ENCODE peak calls at places on chromosomes 16 and 17, in six cellular contexts. One of them, this sample, is unnamed.
A peak's percentile ranks its signal among the peaks of the same experiment; 100 is the strongest.

GRCh38 chr17:3318336-3318735 is 20.2 kb upstream of the OR3A1 start:
- DNase-seq in WERI-Rb-1: no peak
- DNase-seq in fibroblast of pulmonary artery: no peak
- DNase-seq in AG04450: no peak
- DNase-seq in astrocyte of the spinal cord: no peak
- DNase-seq in cardiac fibroblast: no peak
- DNase-seq in this sample: no peak

GRCh38 chr17:50047083-50047482 is 8.8 kb upstream of the ITGA3 start:
- DNase-seq in WERI-Rb-1: no peak
- DNase-seq in fibroblast of pulmonary artery: no peak
- DNase-seq in AG04450: no peak
- DNase-seq in astrocyte of the spinal cord: no peak
- DNase-seq in cardiac fibroblast: no peak
- DNase-seq in this sample: no peak

GRCh38 chr16:89905511-89906140 is 13.0 kb upstream of the MC1R start:
- DNase-seq in WERI-Rb-1: no peak
- DNase-seq in fibroblast of pulmonary artery: no peak
- DNase-seq in AG04450: no peak
- DNase-seq in astrocyte of the spinal cord: no peak
- DNase-seq in cardiac fibroblast: no peak
- DNase-seq in this sample: no peak

GRCh38 chr16:56201030-56201429 is 9.7 kb downstream of the GNAO1 start:
- DNase-seq in WERI-Rb-1: no peak
- DNase-seq in fibroblast of pulmonary artery: no peak
- DNase-seq in AG04450: no peak
- DNase-seq in astrocyte of the spinal cord: no peak
- DNase-seq in cardiac fibroblast: no peak
- DNase-seq in this sample: no peak

GRCh38 chr17:58364270-58364942 is 12.4 kb upstream of the SUPT4H1 start:
- DNase-seq in WERI-Rb-1: no peak
- DNase-seq in fibroblast of pulmonary artery: no peak
- DNase-seq in AG04450: no peak
- DNase-seq in astrocyte of the spinal cord: no peak
- DNase-seq in cardiac fibroblast: peak; percentile 24
- DNase-seq in this sample: peak; percentile 44

GRCh38 chr16:68351991-68352431 is 41.2 kb downstream of the PRMT7 start:
- DNase-seq in WERI-Rb-1: no peak
- DNase-seq in fibroblast of pulmonary artery: no peak
- DNase-seq in AG04450: no peak
- DNase-seq in astrocyte of the spinal cord: no peak
- DNase-seq in cardiac fibroblast: no peak
- DNase-seq in this sample: no peak

GRCh38 chr16:18983565-18984424 is at the start of gene TMC7:
- DNase-seq in WERI-Rb-1: peak; percentile 96
- DNase-seq in fibroblast of pulmonary artery: peak; percentile 83
- DNase-seq in AG04450: peak; percentile 50
- DNase-seq in astrocyte of the spinal cord: peak; percentile 89
- DNase-seq in cardiac fibroblast: peak; percentile 83
- DNase-seq in this sample: peak; percentile 94

GRCh38 chr17:64598672-64599071 is 63.4 kb downstream of the SMURF2 start:
- DNase-seq in WERI-Rb-1: no peak
- DNase-seq in fibroblast of pulmonary artery: no peak
- DNase-seq in AG04450: no peak
- DNase-seq in astrocyte of the spinal cord: no peak
- DNase-seq in cardiac fibroblast: no peak
- DNase-seq in this sample: no peak

GRCh38 chr16:67773099-67773498 is 33.3 kb downstream of the RANBP10 start:
- DNase-seq in WERI-Rb-1: no peak
- DNase-seq in fibroblast of pulmonary artery: peak; percentile 58
- DNase-seq in AG04450: no peak
- DNase-seq in astrocyte of the spinal cord: no peak
- DNase-seq in cardiac fibroblast: peak; percentile 67
- DNase-seq in this sample: no peak

GRCh38 chr16:56950881-56951771 is 10.6 kb upstream of the CETP start:
- DNase-seq in WERI-Rb-1: peak; percentile 78
- DNase-seq in fibroblast of pulmonary artery: peak; percentile 66
- DNase-seq in AG04450: no peak
- DNase-seq in astrocyte of the spinal cord: peak; percentile 42
- DNase-seq in cardiac fibroblast: peak; percentile 63
- DNase-seq in this sample: peak; percentile 86

GRCh38 chr17:77330602-77331081 is 189.9 kb downstream of the SEC14L1 start:
- DNase-seq in WERI-Rb-1: peak; percentile 10
- DNase-seq in fibroblast of pulmonary artery: no peak
- DNase-seq in AG04450: no peak
- DNase-seq in astrocyte of the spinal cord: no peak
- DNase-seq in cardiac fibroblast: no peak
- DNase-seq in this sample: peak; percentile 61

GRCh38 chr17:68704897-68705296 is 103.7 kb upstream of the FAM20A start:
- DNase-seq in WERI-Rb-1: no peak
- DNase-seq in fibroblast of pulmonary artery: no peak
- DNase-seq in AG04450: no peak
- DNase-seq in astrocyte of the spinal cord: peak; percentile 40
- DNase-seq in cardiac fibroblast: peak; percentile 72
- DNase-seq in this sample: no peak

GRCh38 chr17:16120937-16121336 is 94.4 kb downstream of the NCOR1 start:
- DNase-seq in WERI-Rb-1: no peak
- DNase-seq in fibroblast of pulmonary artery: no peak
- DNase-seq in AG04450: no peak
- DNase-seq in astrocyte of the spinal cord: no peak
- DNase-seq in cardiac fibroblast: no peak
- DNase-seq in this sample: no peak

GRCh38 chr16:4692460-4693295 is 684 bp upstream of the NUDT16L1 start:
- DNase-seq in WERI-Rb-1: no peak
- DNase-seq in fibroblast of pulmonary artery: no peak
- DNase-seq in AG04450: no peak
- DNase-seq in astrocyte of the spinal cord: no peak
- DNase-seq in cardiac fibroblast: no peak
- DNase-seq in this sample: peak; percentile 72

GRCh38 chr17:63832455-63832854 is 5.0 kb upstream of the FTSJ3 start:
- DNase-seq in WERI-Rb-1: no peak
- DNase-seq in fibroblast of pulmonary artery: no peak
- DNase-seq in AG04450: no peak
- DNase-seq in astrocyte of the spinal cord: no peak
- DNase-seq in cardiac fibroblast: no peak
- DNase-seq in this sample: peak; percentile 28

GRCh38 chr17:60473788-60474187 is 51.5 kb downstream of the CHCT1 start:
- DNase-seq in WERI-Rb-1: no peak
- DNase-seq in fibroblast of pulmonary artery: no peak
- DNase-seq in AG04450: no peak
- DNase-seq in astrocyte of the spinal cord: peak; percentile 8
- DNase-seq in cardiac fibroblast: no peak
- DNase-seq in this sample: no peak

GRCh38 chr17:39016193-39017153 is 49.3 kb upstream of the FBXO47 start:
- DNase-seq in WERI-Rb-1: no peak
- DNase-seq in fibroblast of pulmonary artery: peak; percentile 66
- DNase-seq in AG04450: no peak
- DNase-seq in astrocyte of the spinal cord: no peak
- DNase-seq in cardiac fibroblast: peak; percentile 44
- DNase-seq in this sample: no peak

GRCh38 chr16:2752850-2753522 is 548 bp downstream of the SRRM2 start:
- DNase-seq in WERI-Rb-1: peak; percentile 86
- DNase-seq in fibroblast of pulmonary artery: peak; percentile 82
- DNase-seq in AG04450: peak; percentile 41
- DNase-seq in astrocyte of the spinal cord: peak; percentile 72
- DNase-seq in cardiac fibroblast: peak; percentile 86
- DNase-seq in this sample: peak; percentile 97

GRCh38 chr17:82787081-82787848 is 35.4 kb downstream of the TBCD start:
- DNase-seq in WERI-Rb-1: no peak
- DNase-seq in fibroblast of pulmonary artery: no peak
- DNase-seq in AG04450: no peak
- DNase-seq in astrocyte of the spinal cord: peak; percentile 77
- DNase-seq in cardiac fibroblast: no peak
- DNase-seq in this sample: no peak

GRCh38 chr16:52721331-52721730 is 174.4 kb upstream of the TOX3 start:
- DNase-seq in WERI-Rb-1: no peak
- DNase-seq in fibroblast of pulmonary artery: no peak
- DNase-seq in AG04450: no peak
- DNase-seq in astrocyte of the spinal cord: no peak
- DNase-seq in cardiac fibroblast: no peak
- DNase-seq in this sample: no peak

DNA sequence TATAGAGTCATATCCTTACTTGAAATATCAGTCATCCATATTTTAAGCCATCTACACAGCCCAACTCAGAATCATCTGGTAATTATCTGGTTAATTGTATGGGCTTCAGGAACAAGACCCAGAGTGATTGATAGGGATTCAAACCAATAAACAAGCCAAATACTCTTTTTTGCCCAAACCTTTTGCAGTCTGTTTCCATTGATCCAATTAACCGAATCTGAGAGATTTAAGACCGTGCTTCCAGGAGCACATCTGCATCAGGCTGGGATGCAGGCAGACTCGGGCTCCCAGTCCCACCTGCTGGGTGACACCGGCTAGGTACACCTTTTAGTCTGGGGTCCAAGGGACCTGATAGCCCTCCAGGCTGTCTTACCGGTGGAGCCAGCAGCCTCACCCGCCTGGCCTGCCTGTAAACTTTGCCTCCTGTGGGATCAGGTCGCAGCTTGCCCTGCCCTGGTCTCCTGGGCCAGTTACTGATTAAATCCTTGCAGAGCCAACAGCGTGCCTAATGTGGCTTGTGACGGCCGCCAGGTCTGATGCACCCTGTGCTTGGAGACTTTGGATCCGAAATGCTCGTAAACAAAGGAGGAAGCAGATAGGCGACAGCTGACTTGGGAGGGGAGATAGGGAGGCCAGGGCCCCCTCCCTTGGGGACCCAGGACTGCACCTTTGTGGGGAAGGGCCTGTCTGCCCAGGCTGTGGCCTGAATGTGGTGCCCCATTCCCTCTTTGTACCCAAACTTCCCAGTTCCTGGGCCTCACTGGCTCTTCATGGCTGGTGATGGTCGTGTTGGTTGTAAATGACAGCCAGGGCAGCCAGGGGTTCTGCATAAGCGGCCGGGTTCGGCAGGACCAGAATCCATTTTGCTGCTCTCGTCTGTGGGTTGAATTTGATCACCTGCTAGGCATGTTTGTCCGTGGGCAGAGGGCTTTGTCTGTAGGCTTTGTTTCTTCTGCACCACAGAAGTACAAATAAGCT is 3.8 kb downstream of the CMIP start:
- DNase-seq in WERI-Rb-1: no peak
- DNase-seq in fibroblast of pulmonary artery: no peak
- DNase-seq in AG04450: no peak
- DNase-seq in astrocyte of the spinal cord: no peak
- DNase-seq in cardiac fibroblast: no peak
- DNase-seq in this sample: no peak
- H3K4me3 ChIP-seq in WERI-Rb-1: no peak overlapping the region
- H3K4me3 ChIP-seq in fibroblast of pulmonary artery: no peak overlapping the region
- H3K4me3 ChIP-seq in AG04450: no peak overlapping the region
- H3K4me3 ChIP-seq in astrocyte of the spinal cord: no peak overlapping the region
- H3K4me3 ChIP-seq in cardiac fibroblast: no peak overlapping the region
- H3K4me3 ChIP-seq in this sample: no peak overlapping the region

GRCh38 chr16:50677351-50677750 is 3.8 kb downstream of the SNX20 start:
- DNase-seq in WERI-Rb-1: no peak
- DNase-seq in fibroblast of pulmonary artery: no peak
- DNase-seq in AG04450: no peak
- DNase-seq in astrocyte of the spinal cord: no peak
- DNase-seq in cardiac fibroblast: no peak
- DNase-seq in this sample: peak; percentile 87

GRCh38 chr16:50680907-50681885 is at the start of gene SNX20:
- DNase-seq in WERI-Rb-1: no peak
- DNase-seq in fibroblast of pulmonary artery: no peak
- DNase-seq in AG04450: no peak
- DNase-seq in astrocyte of the spinal cord: no peak
- DNase-seq in cardiac fibroblast: no peak
- DNase-seq in this sample: peak; percentile 31

GRCh38 chr16:50679266-50679665 is 1.8 kb downstream of the SNX20 start:
- DNase-seq in WERI-Rb-1: no peak
- DNase-seq in fibroblast of pulmonary artery: no peak
- DNase-seq in AG04450: no peak
- DNase-seq in astrocyte of the spinal cord: no peak
- DNase-seq in cardiac fibroblast: no peak
- DNase-seq in this sample: no peak

GRCh38 chr16:50680556-50680893 is 587 bp downstream of the SNX20 start:
- DNase-seq in WERI-Rb-1: no peak
- DNase-seq in fibroblast of pulmonary artery: no peak
- DNase-seq in AG04450: no peak
- DNase-seq in astrocyte of the spinal cord: no peak
- DNase-seq in cardiac fibroblast: no peak
- DNase-seq in this sample: no peak

GRCh38 chr16:50679676-50680555 is 1.2 kb downstream of the SNX20 start:
- DNase-seq in WERI-Rb-1: no peak
- DNase-seq in fibroblast of pulmonary artery: no peak
- DNase-seq in AG04450: no peak
- DNase-seq in astrocyte of the spinal cord: no peak
- DNase-seq in cardiac fibroblast: no peak
- DNase-seq in this sample: no peak
- H3K4me3 ChIP-seq in WERI-Rb-1: no peak overlapping the region
- H3K4me3 ChIP-seq in fibroblast of pulmonary artery: no peak overlapping the region
- H3K4me3 ChIP-seq in AG04450: no peak overlapping the region
- H3K4me3 ChIP-seq in astrocyte of the spinal cord: no peak overlapping the region
- H3K4me3 ChIP-seq in cardiac fibroblast: no peak overlapping the region
- H3K4me3 ChIP-seq in this sample: no peak overlapping the region

DNA sequence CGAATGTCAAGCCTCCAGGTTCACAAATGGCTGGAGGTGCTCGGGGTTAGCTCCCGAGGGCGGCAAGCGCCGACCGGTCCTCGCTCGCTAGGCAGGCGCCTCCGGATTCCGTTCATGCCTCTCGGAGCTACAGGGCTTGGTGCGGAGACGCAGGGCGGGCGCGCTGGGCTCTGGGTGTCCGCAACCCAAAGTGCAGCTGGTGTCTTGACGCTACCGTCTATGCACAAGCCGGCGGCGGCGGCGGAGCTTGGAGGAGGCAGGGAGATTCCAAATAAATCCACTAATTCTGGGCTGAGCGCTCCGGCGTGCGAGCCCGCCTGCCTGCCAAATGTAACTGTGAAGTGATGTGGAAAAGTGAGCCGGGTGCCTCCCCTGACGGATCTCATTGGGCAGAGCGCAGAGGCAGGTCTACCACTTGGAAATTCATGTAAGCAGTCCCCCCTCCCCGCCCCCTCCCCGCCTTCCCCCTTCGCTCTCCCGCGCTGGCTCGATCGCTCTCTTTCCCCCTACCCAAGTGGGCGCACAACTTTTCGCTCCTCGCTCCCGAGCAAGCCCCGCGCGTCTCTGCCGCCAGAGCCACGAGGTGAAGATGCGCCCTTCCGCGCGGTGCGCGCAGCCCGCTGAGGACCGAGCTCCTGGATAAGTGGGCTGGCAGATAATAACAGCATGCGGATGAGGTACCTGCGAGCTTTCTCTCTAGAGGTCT is at the start of gene CDH8:
- DNase-seq in WERI-Rb-1: no peak
- DNase-seq in fibroblast of pulmonary artery: no peak
- DNase-seq in AG04450: no peak
- DNase-seq in astrocyte of the spinal cord: peak; percentile 17
- DNase-seq in cardiac fibroblast: no peak
- DNase-seq in this sample: peak; percentile 80
- H3K4me3 ChIP-seq in WERI-Rb-1: no peak within 1 kb of the TSS
- H3K4me3 ChIP-seq in fibroblast of pulmonary artery: no peak within 1 kb of the TSS
- H3K4me3 ChIP-seq in AG04450: no peak within 1 kb of the TSS
- H3K4me3 ChIP-seq in astrocyte of the spinal cord: peak within 1 kb of the TSS; percentile 37
- H3K4me3 ChIP-seq in cardiac fibroblast: no peak within 1 kb of the TSS
- H3K4me3 ChIP-seq in this sample: peak within 1 kb of the TSS; percentile 57

DNA sequence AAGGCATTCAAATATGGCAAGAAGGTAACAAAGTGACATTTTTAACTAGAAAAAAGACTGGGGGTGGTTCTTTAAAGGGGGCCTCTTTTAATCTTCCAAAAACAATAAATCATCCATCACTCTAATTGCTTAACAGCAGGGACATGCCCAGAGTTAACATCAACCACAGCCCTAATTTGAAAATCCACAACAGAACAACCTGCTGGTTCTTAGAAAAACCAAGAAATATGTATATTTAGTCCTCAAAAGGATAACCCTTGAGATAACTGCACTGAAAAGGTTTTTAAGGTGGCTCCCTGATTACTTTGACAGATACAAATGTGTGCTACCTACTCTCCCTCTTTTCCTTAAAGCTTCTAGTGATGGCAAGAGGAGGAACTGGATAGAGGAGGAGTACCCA is 54.4 kb downstream of the N4BP1 start:
- DNase-seq in WERI-Rb-1: no peak
- DNase-seq in fibroblast of pulmonary artery: no peak
- DNase-seq in AG04450: no peak
- DNase-seq in astrocyte of the spinal cord: no peak
- DNase-seq in cardiac fibroblast: no peak
- DNase-seq in this sample: no peak
- H3K4me3 ChIP-seq in WERI-Rb-1: no peak overlapping the region
- H3K4me3 ChIP-seq in fibroblast of pulmonary artery: no peak overlapping the region
- H3K4me3 ChIP-seq in AG04450: no peak overlapping the region
- H3K4me3 ChIP-seq in astrocyte of the spinal cord: no peak overlapping the region
- H3K4me3 ChIP-seq in cardiac fibroblast: no peak overlapping the region
- H3K4me3 ChIP-seq in this sample: no peak overlapping the region